ENCODE peak calls at places on chromosome 16, in four cellular contexts. One of them, this sample, is unnamed.
A peak's percentile ranks its signal among the peaks of the same experiment; 100 is the strongest.

GRCh38 chr16:5505093-5505887 is 407.7 kb upstream of the EEF2KMT start:
- DNase-seq in epithelial cell of esophagus: no peak
- DNase-seq in activated gamma-delta T cell treated with anti-CD3 and anti-CD28 coated beads, Interleukin-2, amount 50 U/mL, for 16 hours: no peak
- DNase-seq in stimulated activated CD8-positive, alpha-beta memory T cell treated with anti-CD3 and anti-CD28 coated beads, Interleukin-15, amount 100 ng/mL, for 1 hour: no peak
- DNase-seq in this sample: no peak

GRCh38 chr16:28000314-28000713 is 63.2 kb downstream of the GSG1L start:
- DNase-seq in stimulated activated CD8-positive, alpha-beta memory T cell treated with anti-CD3 and anti-CD28 coated beads, Interleukin-15, amount 100 ng/mL, for 1 hour: no peak
- DNase-seq in epithelial cell of esophagus: no peak
- DNase-seq in activated gamma-delta T cell treated with anti-CD3 and anti-CD28 coated beads, Interleukin-2, amount 50 U/mL, for 16 hours: no peak
- DNase-seq in this sample: no peak

GRCh38 chr16:75801307-75801706 is 75.0 kb upstream of the CPHXL start:
- DNase-seq in activated gamma-delta T cell treated with anti-CD3 and anti-CD28 coated beads, Interleukin-2, amount 50 U/mL, for 16 hours: no peak
- DNase-seq in stimulated activated CD8-positive, alpha-beta memory T cell treated with anti-CD3 and anti-CD28 coated beads, Interleukin-15, amount 100 ng/mL, for 1 hour: no peak
- DNase-seq in epithelial cell of esophagus: peak; percentile 21
- DNase-seq in this sample: no peak

GRCh38 chr16:79943738-79944137 is 343.2 kb upstream of the MAF start:
- DNase-seq in activated gamma-delta T cell treated with anti-CD3 and anti-CD28 coated beads, Interleukin-2, amount 50 U/mL, for 16 hours: no peak
- DNase-seq in epithelial cell of esophagus: peak; percentile 39
- DNase-seq in stimulated activated CD8-positive, alpha-beta memory T cell treated with anti-CD3 and anti-CD28 coated beads, Interleukin-15, amount 100 ng/mL, for 1 hour: no peak
- DNase-seq in this sample: no peak

GRCh38 chr16:87012954-87013938 is 303.9 kb downstream of the C16orf95 start:
- DNase-seq in stimulated activated CD8-positive, alpha-beta memory T cell treated with anti-CD3 and anti-CD28 coated beads, Interleukin-15, amount 100 ng/mL, for 1 hour: no peak
- DNase-seq in epithelial cell of esophagus: no peak
- DNase-seq in activated gamma-delta T cell treated with anti-CD3 and anti-CD28 coated beads, Interleukin-2, amount 50 U/mL, for 16 hours: no peak
- DNase-seq in this sample: no peak

GRCh38 chr16:85637808-85638186 is 24.7 kb downstream of the GSE1 start:
- DNase-seq in epithelial cell of esophagus: no peak
- DNase-seq in stimulated activated CD8-positive, alpha-beta memory T cell treated with anti-CD3 and anti-CD28 coated beads, Interleukin-15, amount 100 ng/mL, for 1 hour: no peak
- DNase-seq in activated gamma-delta T cell treated with anti-CD3 and anti-CD28 coated beads, Interleukin-2, amount 50 U/mL, for 16 hours: no peak
- DNase-seq in this sample: no peak

GRCh38 chr16:4868046-4868445 is 20.8 kb downstream of the UBN1 start:
- DNase-seq in activated gamma-delta T cell treated with anti-CD3 and anti-CD28 coated beads, Interleukin-2, amount 50 U/mL, for 16 hours: no peak
- DNase-seq in stimulated activated CD8-positive, alpha-beta memory T cell treated with anti-CD3 and anti-CD28 coated beads, Interleukin-15, amount 100 ng/mL, for 1 hour: no peak
- DNase-seq in epithelial cell of esophagus: no peak
- DNase-seq in this sample: no peak

GRCh38 chr16:4376820-4377572 is 5.3 kb downstream of the VASN start:
- DNase-seq in activated gamma-delta T cell treated with anti-CD3 and anti-CD28 coated beads, Interleukin-2, amount 50 U/mL, for 16 hours: no peak
- DNase-seq in stimulated activated CD8-positive, alpha-beta memory T cell treated with anti-CD3 and anti-CD28 coated beads, Interleukin-15, amount 100 ng/mL, for 1 hour: no peak
- DNase-seq in epithelial cell of esophagus: no peak
- DNase-seq in this sample: no peak

GRCh38 chr16:50497592-50497991 is 50.6 kb upstream of the NKD1 start:
- DNase-seq in epithelial cell of esophagus: peak; percentile 46
- DNase-seq in stimulated activated CD8-positive, alpha-beta memory T cell treated with anti-CD3 and anti-CD28 coated beads, Interleukin-15, amount 100 ng/mL, for 1 hour: no peak
- DNase-seq in activated gamma-delta T cell treated with anti-CD3 and anti-CD28 coated beads, Interleukin-2, amount 50 U/mL, for 16 hours: no peak
- DNase-seq in this sample: no peak

GRCh38 chr16:85667841-85668413 is 20.8 kb downstream of the GINS2 start:
- DNase-seq in activated gamma-delta T cell treated with anti-CD3 and anti-CD28 coated beads, Interleukin-2, amount 50 U/mL, for 16 hours: no peak
- DNase-seq in epithelial cell of esophagus: no peak
- DNase-seq in stimulated activated CD8-positive, alpha-beta memory T cell treated with anti-CD3 and anti-CD28 coated beads, Interleukin-15, amount 100 ng/mL, for 1 hour: no peak
- DNase-seq in this sample: no peak

GRCh38 chr16:3152022-3152272 is 17.1 kb downstream of the ZNF213 start:
- DNase-seq in activated gamma-delta T cell treated with anti-CD3 and anti-CD28 coated beads, Interleukin-2, amount 50 U/mL, for 16 hours: no peak
- DNase-seq in epithelial cell of esophagus: no peak
- DNase-seq in stimulated activated CD8-positive, alpha-beta memory T cell treated with anti-CD3 and anti-CD28 coated beads, Interleukin-15, amount 100 ng/mL, for 1 hour: no peak
- DNase-seq in this sample: no peak

GRCh38 chr16:20614201-20615141 is 38.3 kb upstream of the ACSM2B start:
- DNase-seq in stimulated activated CD8-positive, alpha-beta memory T cell treated with anti-CD3 and anti-CD28 coated beads, Interleukin-15, amount 100 ng/mL, for 1 hour: no peak
- DNase-seq in epithelial cell of esophagus: no peak
- DNase-seq in activated gamma-delta T cell treated with anti-CD3 and anti-CD28 coated beads, Interleukin-2, amount 50 U/mL, for 16 hours: no peak
- DNase-seq in this sample: no peak

GRCh38 chr16:12119562-12119961 is 143.0 kb downstream of the SNX29 start:
- DNase-seq in stimulated activated CD8-positive, alpha-beta memory T cell treated with anti-CD3 and anti-CD28 coated beads, Interleukin-15, amount 100 ng/mL, for 1 hour: no peak
- DNase-seq in activated gamma-delta T cell treated with anti-CD3 and anti-CD28 coated beads, Interleukin-2, amount 50 U/mL, for 16 hours: no peak
- DNase-seq in epithelial cell of esophagus: peak; percentile 68
- DNase-seq in this sample: no peak

GRCh38 chr16:86391987-86392386 is 118.3 kb upstream of the FOXF1 start:
- DNase-seq in activated gamma-delta T cell treated with anti-CD3 and anti-CD28 coated beads, Interleukin-2, amount 50 U/mL, for 16 hours: no peak
- DNase-seq in epithelial cell of esophagus: no peak
- DNase-seq in stimulated activated CD8-positive, alpha-beta memory T cell treated with anti-CD3 and anti-CD28 coated beads, Interleukin-15, amount 100 ng/mL, for 1 hour: no peak
- DNase-seq in this sample: no peak

GRCh38 chr16:53291757-53292392 is 142.4 kb upstream of the RBL2 start:
- DNase-seq in activated gamma-delta T cell treated with anti-CD3 and anti-CD28 coated beads, Interleukin-2, amount 50 U/mL, for 16 hours: no peak
- DNase-seq in stimulated activated CD8-positive, alpha-beta memory T cell treated with anti-CD3 and anti-CD28 coated beads, Interleukin-15, amount 100 ng/mL, for 1 hour: no peak
- DNase-seq in epithelial cell of esophagus: no peak
- DNase-seq in this sample: no peak

GRCh38 chr16:80614908-80615696 is 74.3 kb downstream of the DYNLRB2 start:
- DNase-seq in epithelial cell of esophagus: peak; percentile 16
- DNase-seq in stimulated activated CD8-positive, alpha-beta memory T cell treated with anti-CD3 and anti-CD28 coated beads, Interleukin-15, amount 100 ng/mL, for 1 hour: no peak
- DNase-seq in activated gamma-delta T cell treated with anti-CD3 and anti-CD28 coated beads, Interleukin-2, amount 50 U/mL, for 16 hours: no peak
- DNase-seq in this sample: no peak

GRCh38 chr16:72191551-72191950 is 19.6 kb upstream of the PMFBP1 start:
- DNase-seq in stimulated activated CD8-positive, alpha-beta memory T cell treated with anti-CD3 and anti-CD28 coated beads, Interleukin-15, amount 100 ng/mL, for 1 hour: no peak
- DNase-seq in epithelial cell of esophagus: no peak
- DNase-seq in activated gamma-delta T cell treated with anti-CD3 and anti-CD28 coated beads, Interleukin-2, amount 50 U/mL, for 16 hours: no peak
- DNase-seq in this sample: no peak

GRCh38 chr16:28179354-28179753 is 32.4 kb downstream of the XPO6 start:
- DNase-seq in stimulated activated CD8-positive, alpha-beta memory T cell treated with anti-CD3 and anti-CD28 coated beads, Interleukin-15, amount 100 ng/mL, for 1 hour: no peak
- DNase-seq in epithelial cell of esophagus: no peak
- DNase-seq in activated gamma-delta T cell treated with anti-CD3 and anti-CD28 coated beads, Interleukin-2, amount 50 U/mL, for 16 hours: no peak
- DNase-seq in this sample: no peak

GRCh38 chr16:31242197-31242596 is 17.6 kb upstream of the ITGAM start:
- DNase-seq in stimulated activated CD8-positive, alpha-beta memory T cell treated with anti-CD3 and anti-CD28 coated beads, Interleukin-15, amount 100 ng/mL, for 1 hour: no peak
- DNase-seq in activated gamma-delta T cell treated with anti-CD3 and anti-CD28 coated beads, Interleukin-2, amount 50 U/mL, for 16 hours: no peak
- DNase-seq in epithelial cell of esophagus: peak; percentile 75
- DNase-seq in this sample: no peak

GRCh38 chr16:14003119-14003570 is 68.0 kb upstream of the MRTFB start:
- DNase-seq in epithelial cell of esophagus: peak; percentile 94
- DNase-seq in activated gamma-delta T cell treated with anti-CD3 and anti-CD28 coated beads, Interleukin-2, amount 50 U/mL, for 16 hours: no peak
- DNase-seq in stimulated activated CD8-positive, alpha-beta memory T cell treated with anti-CD3 and anti-CD28 coated beads, Interleukin-15, amount 100 ng/mL, for 1 hour: no peak
- DNase-seq in this sample: no peak

GRCh38 chr16:82016268-82016667 is 5.0 kb upstream of the SDR42E1 start:
- DNase-seq in epithelial cell of esophagus: peak; percentile 56
- DNase-seq in activated gamma-delta T cell treated with anti-CD3 and anti-CD28 coated beads, Interleukin-2, amount 50 U/mL, for 16 hours: no peak
- DNase-seq in stimulated activated CD8-positive, alpha-beta memory T cell treated with anti-CD3 and anti-CD28 coated beads, Interleukin-15, amount 100 ng/mL, for 1 hour: no peak
- DNase-seq in this sample: no peak

GRCh38 chr16:24419709-24420108 is 119.7 kb upstream of the RBBP6 start:
- DNase-seq in activated gamma-delta T cell treated with anti-CD3 and anti-CD28 coated beads, Interleukin-2, amount 50 U/mL, for 16 hours: no peak
- DNase-seq in stimulated activated CD8-positive, alpha-beta memory T cell treated with anti-CD3 and anti-CD28 coated beads, Interleukin-15, amount 100 ng/mL, for 1 hour: no peak
- DNase-seq in epithelial cell of esophagus: no peak
- DNase-seq in this sample: no peak

GRCh38 chr16:74650966-74651567 is 15.6 kb downstream of the RFWD3 start:
- DNase-seq in stimulated activated CD8-positive, alpha-beta memory T cell treated with anti-CD3 and anti-CD28 coated beads, Interleukin-15, amount 100 ng/mL, for 1 hour: no peak
- DNase-seq in epithelial cell of esophagus: no peak
- DNase-seq in activated gamma-delta T cell treated with anti-CD3 and anti-CD28 coated beads, Interleukin-2, amount 50 U/mL, for 16 hours: no peak
- DNase-seq in this sample: no peak